ENCODE peak calls at places on chromosomes 12 and 14, in ten cellular contexts. I is NCI-H82, N is HCT116, U is NCI-H1105 treated with DMSO at 0.1 percent for 48 hours, S is ELR, E is fibroblast of mammary gland, B is T1000, L is A549, T is memory B cell, F is aorta. M is an unnamed sample.

GRCh38 chr12:89212339-89212771 is 139.9 kb downstream of the DUSP6 start:
- DNase-seq in I (no peak), N (no peak), U (no peak), S (no peak), E (peak), B (no peak), L (no peak), T (no peak), F (no peak), M (no peak)

GRCh38 chr12:114732426-114733030 is 48.6 kb upstream of the TBX3 start:
- DNase-seq in I (no peak), N (no peak), U (no peak), S (no peak), E (no peak), B (no peak), L (no peak), T (no peak), F (no peak), M (no peak)

GRCh38 chr12:50282581-50283229 is 615 bp downstream of the LIMA1 start:
- DNase-seq in I (peak), N (no peak), U (peak), S (peak), E (peak), B (no peak), L (peak), T (no peak), F (no peak), M (peak)

GRCh38 chr12:95513599-95513998 is 37.7 kb downstream of the USP44 start:
- DNase-seq in I (no peak), N (no peak), U (no peak), S (no peak), E (no peak), B (no peak), L (no peak), T (no peak), F (no peak), M (no peak)

GRCh38 chr12:5589055-5589454 is 157.1 kb downstream of the NTF3 start:
- DNase-seq in I (peak), N (no peak), U (no peak), S (no peak), E (no peak), B (no peak), L (no peak), T (no peak), F (no peak), M (no peak)

GRCh38 chr12:89862511-89863331 is 154.1 kb upstream of the ATP2B1 start:
- DNase-seq in I (no peak), N (no peak), U (no peak), S (peak), E (no peak), B (no peak), L (no peak), T (peak), F (no peak), M (no peak)

GRCh38 chr12:122040579-122041386 is 19.1 kb downstream of the BCL7A start:
- DNase-seq in I (no peak), N (no peak), U (no peak), S (no peak), E (no peak), B (no peak), L (peak), T (no peak), F (no peak), M (no peak)

GRCh38 chr12:77788231-77789168 is 42.2 kb upstream of the NAV3 start:
- DNase-seq in I (peak), N (no peak), U (no peak), S (no peak), E (no peak), B (no peak), L (no peak), T (no peak), F (no peak), M (no peak)

GRCh38 chr14:65411656-65412188 is 808 bp upstream of the FUT8 start:
- DNase-seq in I (peak), N (peak), U (peak), S (peak), E (peak), B (peak), L (peak), T (peak), F (peak), M (peak)

GRCh38 chr14:50830044-50830931 is 674 bp downstream of the NIN start:
- DNase-seq in I (peak), N (no peak), U (peak), S (peak), E (no peak), B (no peak), L (peak), T (peak), F (peak), M (peak)

GRCh38 chr12:54394281-54394719 is 9.8 kb upstream of the ZNF385A start:
- DNase-seq in I (peak), N (peak), U (peak), S (peak), E (peak), B (peak), L (no peak), T (peak), F (no peak), M (peak)

GRCh38 chr12:93767524-93767863 is 90.3 kb downstream of the CRADD start:
- DNase-seq in I (peak), N (no peak), U (no peak), S (peak), E (no peak), B (no peak), L (no peak), T (no peak), F (no peak), M (peak)

GRCh38 chr12:101654442-101654841 is 43.0 kb upstream of the CHPT1 start:
- DNase-seq in I (no peak), N (no peak), U (no peak), S (no peak), E (no peak), B (no peak), L (no peak), T (no peak), F (no peak), M (no peak)

GRCh38 chr12:53806689-53807088 is 54.9 kb upstream of the CISTR start:
- DNase-seq in I (no peak), N (no peak), U (no peak), S (peak), E (peak), B (peak), L (no peak), T (no peak), F (no peak), M (no peak)

GRCh38 chr14:72318648-72319047 is 386.4 kb downstream of the RGS6 start:
- DNase-seq in I (no peak), N (no peak), U (no peak), S (peak), E (no peak), B (no peak), L (no peak), T (no peak), F (no peak), M (no peak)

GRCh38 chr14:22379727-22380126 is 209.3 kb downstream of the DAD1 start:
- DNase-seq in I (no peak), N (no peak), U (no peak), S (no peak), E (peak), B (no peak), L (no peak), T (no peak), F (no peak), M (no peak)

GRCh38 chr14:84006643-84007137 is 1523.3 kb upstream of the FLRT2 start:
- DNase-seq in I (peak), N (no peak), U (peak), S (peak), E (no peak), B (no peak), L (no peak), T (no peak), F (no peak), M (peak)

GRCh38 chr14:59918824-59919581 is 941 bp upstream of the LRRC9 start:
- DNase-seq in I (peak), N (peak), U (peak), S (peak), E (peak), B (no peak), L (peak), T (no peak), F (no peak), M (peak)

GRCh38 chr14:37726708-37727107 is 131.3 kb downstream of the TTC6 start:
- DNase-seq in I (no peak), N (no peak), U (no peak), S (no peak), E (no peak), B (no peak), L (no peak), T (no peak), F (no peak), M (no peak)

GRCh38 chr12:39365364-39366001 is 77.4 kb downstream of the KIF21A start:
- DNase-seq in I (no peak), N (no peak), U (no peak), S (peak), E (peak), B (no peak), L (no peak), T (no peak), F (no peak), M (no peak)

GRCh38 chr12:102462803-102463499 is 17.4 kb downstream of the IGF1 start:
- DNase-seq in I (no peak), N (no peak), U (no peak), S (no peak), E (peak), B (no peak), L (no peak), T (no peak), F (no peak), M (no peak)

GRCh38 chr12:53103860-53104305 is 597 bp downstream of the SOAT2 start:
- DNase-seq in I (no peak), N (no peak), U (no peak), S (no peak), E (no peak), B (no peak), L (no peak), T (no peak), F (peak), M (no peak)

GRCh38 chr12:112574896-112575558 is 156.3 kb downstream of the PTPN11 start:
- DNase-seq in I (no peak), N (no peak), U (no peak), S (no peak), E (no peak), B (no peak), L (no peak), T (no peak), F (no peak), M (no peak)

GRCh38 chr14:99971929-99972747 is 93.1 kb upstream of the EVL start:
- DNase-seq in I (peak), N (no peak), U (peak), S (peak), E (no peak), B (no peak), L (peak), T (peak), F (no peak), M (no peak)

GRCh38 chr12:123363385-123363742 is 1.3 kb downstream of the SBNO1 start:
- DNase-seq in I (no peak), N (no peak), U (peak), S (peak), E (peak), B (no peak), L (peak), T (no peak), F (no peak), M (no peak)

GRCh38 chr14:68796418-68797101 is 3.7 kb upstream of the ZFP36L1 start:
- DNase-seq in I (no peak), N (no peak), U (no peak), S (no peak), E (no peak), B (no peak), L (no peak), T (no peak), F (no peak), M (no peak)